ENCODE peak calls at places on chromosomes 6 and 20, in ten cellular contexts. V is body of pancreas, Y is fibroblast of mammary gland, D is lower lobe of right lung, E is fibroblast of villous mesenchyme, L is sigmoid colon, Q is A673, K is NB4, J is nephron progenitor cell, Z is cardiac muscle cell. I is an unnamed sample.

GRCh38 chr20:1267161-1267560 is 1.1 kb downstream of the SNPH start:
- DNase-seq in V (no peak), Y (no peak), D (no peak), E (no peak), L (peak), Q (no peak), K (no peak), J (no peak), Z (no peak), I (no peak)

GRCh38 chr6:142374965-142375733 is 73.3 kb downstream of the ADGRG6 start:
- DNase-seq in V (peak), Y (peak), D (no peak), E (peak), L (no peak), Q (peak), K (no peak), J (no peak), Z (peak), I (peak)

GRCh38 chr6:142014515-142014914 is 118.2 kb upstream of the GJE1 start:
- DNase-seq in V (no peak), Y (peak), D (no peak), E (peak), L (no peak), Q (peak), K (no peak), J (no peak), Z (no peak), I (peak)

GRCh38 chr6:6915813-6916547 is 191.8 kb upstream of the RREB1 start:
- DNase-seq in V (peak), Y (peak), D (peak), E (peak), L (peak), Q (no peak), K (peak), J (no peak), Z (no peak), I (peak)

GRCh38 chr20:63377256-63378114 is 16.3 kb upstream of the CHRNA4 start:
- DNase-seq in V (no peak), Y (no peak), D (no peak), E (no peak), L (no peak), Q (no peak), K (no peak), J (peak), Z (peak), I (no peak)

GRCh38 chr6:6486595-6486994 is 101.9 kb upstream of the LY86 start:
- DNase-seq in V (no peak), Y (no peak), D (no peak), E (no peak), L (no peak), Q (no peak), K (no peak), J (no peak), Z (no peak), I (no peak)

GRCh38 chr6:79232696-79233462 is 1.6 kb downstream of the HMGN3 start:
- DNase-seq in V (no peak), Y (no peak), D (no peak), E (no peak), L (no peak), Q (no peak), K (peak), J (no peak), Z (no peak), I (no peak)

GRCh38 chr20:63536241-63536977 is 767 bp downstream of the PTK6 start:
- DNase-seq in V (no peak), Y (peak), D (no peak), E (peak), L (no peak), Q (peak), K (peak), J (peak), Z (no peak), I (peak)

GRCh38 chr6:93139408-93140081 is 279.8 kb downstream of the EPHA7 start:
- DNase-seq in V (no peak), Y (no peak), D (no peak), E (no peak), L (no peak), Q (peak), K (no peak), J (no peak), Z (no peak), I (no peak)

GRCh38 chr6:8446391-8446790 is 11.0 kb upstream of the SLC35B3 start:
- DNase-seq in V (no peak), Y (no peak), D (no peak), E (no peak), L (no peak), Q (no peak), K (no peak), J (no peak), Z (no peak), I (no peak)

GRCh38 chr20:9408422-9409300 is 105.7 kb upstream of the LAMP5 start:
- DNase-seq in V (no peak), Y (peak), D (no peak), E (peak), L (no peak), Q (no peak), K (no peak), J (no peak), Z (no peak), I (peak)

GRCh38 chr6:7317538-7317937 is 4.5 kb upstream of the SSR1 start:
- DNase-seq in V (no peak), Y (no peak), D (no peak), E (no peak), L (no peak), Q (no peak), K (no peak), J (no peak), Z (no peak), I (no peak)

GRCh38 chr20:37816003-37816402 is 86.9 kb upstream of the VSTM2L start:
- DNase-seq in V (no peak), Y (no peak), D (no peak), E (no peak), L (no peak), Q (no peak), K (no peak), J (no peak), Z (no peak), I (no peak)

DNA sequence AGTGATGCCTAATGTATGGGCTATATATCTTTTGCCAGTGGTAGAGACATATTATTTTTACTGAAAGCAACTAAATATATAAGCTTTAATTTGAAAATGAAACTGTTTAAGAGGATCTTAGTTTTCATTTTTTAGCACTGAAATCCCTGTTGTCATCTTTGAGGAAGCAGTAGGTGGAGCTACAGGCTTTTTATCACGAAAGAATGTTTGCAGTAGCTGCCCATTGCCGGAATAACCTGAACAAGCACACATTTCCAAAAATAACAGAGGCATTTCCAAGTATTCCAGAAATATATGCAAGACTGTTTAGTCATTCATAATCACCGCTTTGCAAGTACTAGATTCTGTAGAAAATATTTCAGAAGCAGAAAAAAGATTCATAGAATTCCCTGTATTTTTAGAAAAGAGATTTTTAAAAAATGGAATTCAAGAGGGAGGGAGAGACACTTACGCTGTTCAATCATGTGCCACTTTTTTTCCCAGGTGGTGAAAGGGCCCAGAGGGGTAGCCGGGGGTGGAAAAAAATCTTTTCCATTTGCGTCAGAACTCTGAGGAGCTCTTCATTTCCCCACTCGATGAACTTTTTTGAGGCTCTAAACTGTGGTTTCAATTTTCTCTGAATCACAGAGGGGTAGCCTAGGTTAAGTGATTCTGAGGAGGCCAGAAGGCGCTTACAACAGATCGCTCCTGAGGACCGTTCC is 142.5 kb upstream of the FERMT1 start:
- DNase-seq in V (peak), Y (peak), D (no peak), E (peak), L (no peak), Q (peak), K (peak), J (no peak), Z (peak), I (peak)
- TF ChIP-seq CTCF in V (no peak), Y (peak), D (peak), E (peak), L (no peak), Q (peak), K (peak), J (peak), Z (peak), I (peak)

GRCh38 chr6:106446983-106447382 is 86.5 kb downstream of the CRYBG1 start:
- DNase-seq in V (no peak), Y (no peak), D (no peak), E (no peak), L (no peak), Q (no peak), K (no peak), J (no peak), Z (no peak), I (no peak)

GRCh38 chr6:106442351-106442750 is 81.8 kb downstream of the CRYBG1 start:
- DNase-seq in V (no peak), Y (no peak), D (no peak), E (no peak), L (no peak), Q (no peak), K (no peak), J (no peak), Z (no peak), I (no peak)

GRCh38 chr6:106445508-106445878 is 85.0 kb downstream of the CRYBG1 start:
- DNase-seq in V (no peak), Y (no peak), D (no peak), E (no peak), L (no peak), Q (no peak), K (no peak), J (no peak), Z (no peak), I (no peak)

GRCh38 chr6:106446287-106446885 is 85.9 kb downstream of the CRYBG1 start:
- DNase-seq in V (no peak), Y (peak), D (no peak), E (peak), L (no peak), Q (peak), K (peak), J (no peak), Z (peak), I (peak)

DNA sequence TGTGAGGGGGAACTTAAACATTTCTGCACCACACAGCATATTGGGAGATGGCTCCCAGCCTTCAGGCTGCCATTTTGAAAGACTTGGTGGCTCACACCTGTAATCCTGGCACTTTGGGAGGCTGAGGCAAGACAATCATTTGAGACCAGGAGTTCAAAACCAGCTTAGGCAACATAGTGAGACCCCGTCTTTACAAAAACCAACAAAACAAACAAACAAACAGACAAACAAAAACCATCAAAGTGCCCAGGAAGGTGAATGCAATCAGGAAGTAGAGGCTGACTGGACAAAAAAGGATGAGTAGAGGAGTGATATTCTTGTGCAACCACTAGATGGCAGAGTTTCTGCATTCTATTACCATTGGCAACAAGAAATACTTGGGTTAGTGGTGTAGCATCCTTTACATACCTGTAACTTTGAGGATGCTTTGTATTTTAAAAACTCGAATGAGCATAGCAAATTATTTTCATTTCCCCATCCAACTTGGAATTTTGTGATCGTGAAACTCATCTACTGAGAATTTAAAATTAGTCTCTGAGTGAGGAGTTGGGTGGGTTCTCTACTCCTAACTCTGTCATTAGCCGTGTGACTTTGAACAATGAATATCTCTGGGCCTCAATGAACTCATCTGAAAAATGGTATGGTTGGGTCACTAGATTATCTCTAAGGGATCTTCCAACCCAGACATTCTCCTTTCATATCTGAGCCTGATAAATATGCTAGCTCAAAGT is 84.4 kb downstream of the CRYBG1 start:
- DNase-seq in V (peak), Y (peak), D (no peak), E (peak), L (no peak), Q (peak), K (peak), J (peak), Z (peak), I (peak)
- TF ChIP-seq CTCF in V (peak), Y (peak), D (peak), E (peak), L (peak), Q (peak), K (peak), J (peak), Z (peak), I (peak)

DNA sequence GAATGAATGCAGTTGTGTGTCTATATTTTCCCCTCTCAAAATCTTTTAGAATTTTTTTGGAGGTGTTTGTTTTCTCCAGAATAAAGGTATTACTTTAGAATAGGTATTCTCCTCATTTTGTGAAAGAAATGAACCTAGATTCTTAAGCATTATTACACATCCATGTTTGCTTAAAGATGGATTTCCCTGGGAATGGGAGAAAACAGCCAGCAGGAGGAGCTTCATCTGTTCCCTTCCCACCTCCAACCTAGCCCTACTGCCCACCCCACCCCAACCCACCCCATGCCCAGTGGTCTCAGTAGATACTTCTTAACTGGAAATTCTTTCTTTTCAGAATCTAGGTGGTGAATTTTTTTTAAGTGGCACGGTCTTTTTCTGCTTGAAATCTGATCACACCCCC is 127.8 kb downstream of the CD109 start:
- DNase-seq in V (no peak), Y (no peak), D (no peak), E (no peak), L (no peak), Q (no peak), K (no peak), J (no peak), Z (no peak), I (no peak)
- TF ChIP-seq CTCF in V (no peak), Y (no peak), D (no peak), E (no peak), L (no peak), Q (no peak), K (no peak), J (no peak), Z (no peak), I (no peak)

DNA sequence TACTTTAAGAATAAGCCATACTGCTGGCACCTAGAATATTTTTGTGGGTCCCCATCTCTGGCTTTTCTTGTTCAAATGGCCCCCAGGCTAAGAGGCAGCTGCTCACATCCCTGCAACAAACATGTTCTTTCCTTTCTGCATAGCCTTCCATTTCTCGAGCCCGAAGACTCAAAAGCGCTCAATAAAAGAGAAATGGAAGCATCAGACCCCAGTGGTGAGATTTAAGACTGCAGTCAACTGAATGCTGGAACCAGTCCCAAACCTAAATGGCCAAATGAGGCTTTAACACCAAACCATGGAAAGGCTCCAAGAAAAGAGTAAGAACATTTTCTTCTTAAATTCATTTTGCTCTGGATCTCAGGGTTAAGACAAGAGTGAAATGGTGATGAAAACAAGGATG is 122.1 kb upstream of the TRAF3IP2 start:
- DNase-seq in V (no peak), Y (peak), D (no peak), E (no peak), L (no peak), Q (peak), K (no peak), J (no peak), Z (no peak), I (peak)
- TF ChIP-seq CTCF in V (no peak), Y (peak), D (no peak), E (peak), L (no peak), Q (peak), K (peak), J (no peak), Z (peak), I (peak)